ENCODE peak calls at places on chromosomes 13 and 19, in seven cellular contexts. E, O, C, F, X, G and I are unnamed samples.

GRCh38 chr19:45010306-45010705 is 9.0 kb downstream of the RELB start:
- DNase-seq in E (no peak), O (no peak), C (no peak), F (no peak), X (no peak), G (no peak), I (no peak)

GRCh38 chr19:45663800-45664199 is 4.2 kb upstream of the GIPR start:
- DNase-seq in E (no peak), O (no peak), C (no peak), F (no peak), X (no peak), G (no peak), I (no peak)

GRCh38 chr13:48977973-48978372 is 2.3 kb downstream of the FNDC3A start:
- DNase-seq in E (no peak), O (no peak), C (peak), F (peak), X (no peak), G (peak), I (no peak)

GRCh38 chr13:32503727-32504126 is 34.9 kb downstream of the N4BP2L2 start:
- DNase-seq in E (no peak), O (no peak), C (no peak), F (no peak), X (no peak), G (no peak), I (no peak)

GRCh38 chr13:63481334-63481733 is 2065.7 kb upstream of the PCDH20 start:
- DNase-seq in E (no peak), O (no peak), C (peak), F (no peak), X (no peak), G (peak), I (peak)

GRCh38 chr13:26896986-26897668 is 136.5 kb upstream of the GPR12 start:
- DNase-seq in E (no peak), O (no peak), C (no peak), F (no peak), X (no peak), G (no peak), I (no peak)

GRCh38 chr13:42395066-42395821 is 123.3 kb downstream of the AKAP11 start:
- DNase-seq in E (no peak), O (no peak), C (no peak), F (no peak), X (no peak), G (no peak), I (no peak)

GRCh38 chr13:40152145-40152544 is 496.7 kb downstream of the COG6 start:
- DNase-seq in E (no peak), O (peak), C (peak), F (no peak), X (no peak), G (peak), I (no peak)

GRCh38 chr13:113560645-113561416 is 23.7 kb upstream of the TFDP1 start:
- DNase-seq in E (no peak), O (no peak), C (no peak), F (no peak), X (no peak), G (no peak), I (no peak)

GRCh38 chr13:90947976-90948375 is 399.5 kb upstream of the MIR17HG start:
- DNase-seq in E (no peak), O (no peak), C (no peak), F (no peak), X (no peak), G (no peak), I (no peak)